ENCODE peak calls at places on chromosome 1, in five cellular contexts. W, Y, E, M and P are unnamed samples.

GRCh38 chr1:167247754-167248153 is 27.1 kb downstream of the POU2F1 start:
- DNase-seq in M (no peak), Y (no peak), E (no peak), W (no peak), P (no peak)

GRCh38 chr1:180927348-180927747 is 14.7 kb downstream of the KIAA1614 start:
- DNase-seq in W (no peak), E (no peak), Y (no peak), M (no peak), P (no peak)

GRCh38 chr1:183048087-183049085 is 25.2 kb downstream of the LAMC1 start:
- DNase-seq in E (no peak), W (no peak), Y (no peak), M (no peak), P (no peak)

GRCh38 chr1:43241352-43241953 is 28.3 kb upstream of the TMEM125 start:
- DNase-seq in M (no peak), E (peak), Y (peak), W (peak), P (no peak)

GRCh38 chr1:164417016-164417704 is 141.8 kb upstream of the PBX1 start:
- DNase-seq in E (no peak), M (no peak), W (no peak), Y (no peak), P (no peak)

GRCh38 chr1:153192697-153193096 is 10.5 kb upstream of the LELP1 start:
- DNase-seq in E (peak), Y (no peak), W (no peak), M (peak), P (peak)

GRCh38 chr1:90989990-90990389 is 31.8 kb downstream of the ZNF644 start:
- DNase-seq in Y (no peak), E (no peak), M (no peak), W (no peak), P (no peak)

GRCh38 chr1:182338806-182339370 is 52.7 kb downstream of the GLUL start:
- DNase-seq in W (no peak), M (no peak), Y (no peak), E (no peak), P (no peak)

GRCh38 chr1:100552031-100552430 is 14.1 kb downstream of the GPR88 start:
- DNase-seq in W (no peak), E (no peak), M (no peak), Y (no peak), P (no peak)

GRCh38 chr1:235011064-235011598 is 117.5 kb downstream of the TOMM20 start:
- DNase-seq in M (no peak), W (no peak), Y (no peak), E (no peak), P (no peak)

GRCh38 chr1:54542120-54542961 is 5.7 kb upstream of the ACOT11 start:
- DNase-seq in M (peak), Y (peak), E (no peak), W (peak), P (peak)

GRCh38 chr1:204477036-204477740 is 17.4 kb downstream of the PIK3C2B start:
- DNase-seq in Y (peak), E (no peak), M (no peak), W (peak), P (no peak)

GRCh38 chr1:40592107-40592773 is 60.8 kb downstream of the ZNF684 start:
- DNase-seq in Y (peak), W (peak), E (peak), M (peak), P (peak)

GRCh38 chr1:19086176-19086875 is 123.7 kb downstream of the UBR4 start:
- DNase-seq in M (no peak), W (no peak), E (no peak), Y (no peak), P (no peak)

GRCh38 chr1:230548357-230548756 is 93.9 kb upstream of the COG2 start:
- DNase-seq in Y (no peak), E (no peak), W (no peak), M (no peak), P (no peak)

GRCh38 chr1:116485071-116485735 is 85.6 kb downstream of the CD58 start:
- DNase-seq in W (peak), E (peak), M (peak), Y (peak), P (peak)

GRCh38 chr1:24233684-24234600 is 46.9 kb upstream of the IFNLR1 start:
- DNase-seq in Y (peak), E (no peak), M (no peak), W (peak), P (no peak)

GRCh38 chr1:178797590-178797989 is 72.5 kb downstream of the RALGPS2 start:
- DNase-seq in E (no peak), Y (no peak), W (no peak), M (no peak), P (no peak)

GRCh38 chr1:49765034-49765433 is 258.7 kb downstream of the AGBL4 start:
- DNase-seq in Y (no peak), M (no peak), E (peak), W (no peak), P (no peak)

GRCh38 chr1:53062731-53063591 is 948 bp downstream of the PODN start:
- DNase-seq in M (peak), Y (no peak), E (no peak), W (no peak), P (peak)
- TF ChIP-seq CTCF in M (peak), Y (peak), E (no peak), W (no peak), P (peak)

GRCh38 chr1:41673355-41673754 is 188.9 kb upstream of the EDN2 start:
- DNase-seq in W (no peak), M (no peak), E (no peak), Y (peak), P (no peak)
- H3K27ac ChIP-seq in W (peak), M (no peak), E (no peak), Y (no peak), P (no peak)

DNA sequence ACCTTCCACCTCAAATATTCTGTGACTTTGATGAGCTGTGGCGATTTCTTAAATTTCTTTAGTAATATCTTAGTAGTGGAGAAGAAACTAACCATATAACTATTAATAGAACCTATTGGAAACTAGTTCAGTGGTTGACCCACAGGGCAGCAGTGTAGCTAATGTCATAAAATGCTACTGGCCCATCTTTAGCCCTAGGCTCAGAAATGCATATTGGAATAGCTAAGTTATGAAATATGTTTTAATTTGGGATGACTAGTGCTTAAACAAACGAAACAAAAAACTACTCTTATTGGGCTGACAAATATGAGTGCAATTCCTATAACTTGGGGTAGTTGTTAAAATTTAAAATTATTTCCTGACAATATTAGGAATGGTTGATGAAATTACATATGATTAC is 20.2 kb downstream of the MACO1 start:
- DNase-seq in E (peak), M (no peak), Y (no peak), W (no peak), P (no peak)
- H3K4me2 ChIP-seq in E (peak), M (no peak), Y (no peak), W (no peak), P (no peak)

GRCh38 chr1:206649261-206649660 is 13.9 kb downstream of the DYRK3 start:
- DNase-seq in E (peak), M (no peak), W (no peak), Y (no peak), P (no peak)

GRCh38 chr1:206643118-206643698 is 7.9 kb downstream of the DYRK3 start:
- DNase-seq in M (no peak), E (no peak), Y (no peak), W (no peak), P (no peak)

GRCh38 chr1:206646504-206646903 is 11.2 kb downstream of the DYRK3 start:
- DNase-seq in E (no peak), W (no peak), Y (no peak), M (no peak), P (no peak)

GRCh38 chr1:206651014-206651413 is 15.7 kb downstream of the DYRK3 start:
- DNase-seq in Y (no peak), W (no peak), M (no peak), E (no peak), P (no peak)

DNA sequence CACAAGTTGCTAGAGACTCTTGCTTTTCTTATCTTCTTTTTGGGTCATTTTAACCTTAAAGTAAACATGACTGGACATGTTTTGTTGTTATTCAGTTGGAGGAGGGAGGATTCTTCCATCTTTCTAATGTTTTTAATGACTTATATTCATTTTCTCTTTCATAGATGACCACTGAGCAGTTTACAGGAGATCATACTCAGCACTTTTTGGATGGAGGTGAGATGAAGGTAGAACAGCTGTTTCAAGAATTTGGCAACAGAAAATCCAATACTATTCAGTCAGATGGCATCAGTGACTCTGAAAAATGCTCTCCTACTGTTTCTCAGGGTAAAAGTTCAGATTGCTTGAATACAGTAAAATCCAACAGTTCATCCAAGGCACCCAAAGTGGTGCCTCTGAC is 11.9 kb downstream of the DYRK3 start:
- DNase-seq in Y (no peak), W (no peak), E (no peak), M (no peak), P (no peak)
- TF ChIP-seq CTCF in Y (no peak), W (no peak), E (no peak), M (no peak), P (no peak)